ENCODE peak calls at places on chromosomes 2 and 18, in five cellular contexts. W, X, C, V and A are unnamed samples.

GRCh38 chr18:35041752-35042379 is 653 bp downstream of the MAPRE2 start:
- DNase-seq in V (no peak), X (no peak), C (no peak), W (peak; percentile 80), A (peak; percentile 82)

GRCh38 chr18:78727877-78728276 is 251.7 kb upstream of the SALL3 start:
- DNase-seq in W (no peak), V (no peak), C (no peak), X (no peak), A (no peak)

GRCh38 chr2:66445076-66445724 is 10.3 kb downstream of the MEIS1 start:
- DNase-seq in W (no peak), V (no peak), C (peak; percentile 62), X (no peak), A (no peak)

GRCh38 chr2:160224060-160224459 is 24.0 kb upstream of the ITGB6 start:
- DNase-seq in C (no peak), X (peak; percentile 95), V (peak; percentile 86), W (no peak), A (no peak)

GRCh38 chr18:53153281-53153680 is 813.3 kb downstream of the DCC start:
- DNase-seq in C (peak; percentile 60), X (no peak), W (no peak), V (peak; percentile 1), A (no peak)

GRCh38 chr2:238061310-238062202 is 755 bp downstream of the SCLY start:
- DNase-seq in W (peak; percentile 34), V (peak; percentile 53), X (peak; percentile 22), C (peak; percentile 41), A (peak; percentile 35)

GRCh38 chr2:154425999-154426398 is 272.5 kb upstream of the KCNJ3 start:
- DNase-seq in W (peak; percentile 21), X (no peak), C (peak; percentile 7), V (no peak), A (peak; percentile 32)

GRCh38 chr2:239829326-239829725 is 195.8 kb downstream of the NDUFA10 start:
- DNase-seq in W (no peak), X (no peak), V (no peak), C (no peak), A (no peak)

GRCh38 chr2:238754259-238754658 is 93.6 kb upstream of the TWIST2 start:
- DNase-seq in V (no peak), X (no peak), C (no peak), W (no peak), A (no peak)

GRCh38 chr2:17680119-17680518 is 73.5 kb downstream of the SMC6 start:
- DNase-seq in W (no peak), C (no peak), V (no peak), X (no peak), A (no peak)

GRCh38 chr2:42944744-42945415 is 152.5 kb upstream of the HAAO start:
- DNase-seq in W (peak; percentile 54), X (peak; percentile 52), C (no peak), V (peak; percentile 60), A (no peak)

GRCh38 chr2:239670463-239671120 is 269.8 kb upstream of the HDAC4 start:
- DNase-seq in W (no peak), X (no peak), V (no peak), C (no peak), A (no peak)

GRCh38 chr2:112317303-112318158 is 42.1 kb downstream of the ZC3H6 start:
- DNase-seq in V (no peak), W (no peak), X (no peak), C (no peak), A (no peak)

GRCh38 chr2:6877402-6878305 is at the start of gene RSAD2:
- DNase-seq in C (no peak), X (no peak), W (no peak), V (no peak), A (peak; percentile 2)

GRCh38 chr2:240624950-240625621 is at the start of gene GPR35:
- DNase-seq in C (no peak), V (no peak), W (no peak), X (peak; percentile 44), A (no peak)

GRCh38 chr2:46335404-46335965 is 38.3 kb downstream of the EPAS1 start:
- DNase-seq in C (peak; percentile 7), V (peak; percentile 60), W (peak; percentile 8), X (peak; percentile 47), A (peak; percentile 18)

GRCh38 chr2:139924070-139924469 is 1143.9 kb upstream of the NXPH2 start:
- DNase-seq in X (no peak), V (no peak), C (no peak), W (no peak), A (no peak)

GRCh38 chr2:70683455-70683854 is 84.5 kb downstream of the ADD2 start:
- DNase-seq in C (no peak), X (no peak), V (no peak), W (no peak), A (no peak)

GRCh38 chr2:61993422-61994024 is 88.0 kb downstream of the COMMD1 start:
- DNase-seq in X (peak; percentile 52), W (peak; percentile 53), V (peak; percentile 31), C (no peak), A (peak; percentile 46)

GRCh38 chr2:1739961-1740713 is 4.2 kb downstream of the PXDN start:
- DNase-seq in W (no peak), V (no peak), X (no peak), C (no peak), A (no peak)

GRCh38 chr2:146147448-146148012 is 1627.6 kb upstream of the ZEB2 start:
- DNase-seq in X (no peak), C (no peak), V (no peak), W (no peak), A (no peak)

GRCh38 chr2:21466528-21466927 is 342.8 kb downstream of the TDRD15 start:
- DNase-seq in V (no peak), W (no peak), C (no peak), X (no peak), A (no peak)

GRCh38 chr2:79638943-79639342 is 126.1 kb downstream of the CTNNA2 start:
- DNase-seq in X (no peak), V (no peak), C (no peak), W (no peak), A (no peak)

GRCh38 chr2:120937736-120938131 is 202.1 kb downstream of the GLI2 start:
- DNase-seq in V (no peak), W (no peak), C (no peak), X (peak; percentile 74), A (no peak)

GRCh38 chr2:222688912-222689311 is 17.5 kb downstream of the MOGAT1 start:
- DNase-seq in W (no peak), V (no peak), C (no peak), X (no peak), A (no peak)

GRCh38 chr2:231228974-231229373 is 30.5 kb downstream of the ARMC9 start:
- DNase-seq in W (no peak), C (no peak), V (no peak), X (no peak), A (no peak)

GRCh38 chr2:239261796-239262475 is 138.9 kb downstream of the HDAC4 start:
- DNase-seq in W (no peak), V (no peak), X (no peak), C (no peak), A (no peak)